ENCODE peak calls at places on chromosomes 2 and 18, in four cellular contexts. R is HT1080; T is activated CD4-positive, alpha-beta T cell treated with anti-CD3 and anti-CD28 coated beads, Interleukin-2, amount 50 U/mL, for 48 hours; G is AG04450. M is an unnamed sample.

GRCh38 chr2:197674546-197674945 is 841 bp downstream of the RFTN2 start:
- DNase-seq in R (no peak), T (no peak), G (no peak), M (no peak)

GRCh38 chr2:212854116-212854515 is 297.3 kb downstream of the IKZF2 start:
- DNase-seq in R (no peak), T (no peak), G (no peak), M (no peak)

GRCh38 chr18:78069784-78070664 is 820.4 kb downstream of the GALR1 start:
- DNase-seq in R (no peak), T (no peak), G (no peak), M (no peak)

GRCh38 chr2:58875462-58875861 is 634.3 kb upstream of the FANCL start:
- DNase-seq in R (no peak), T (no peak), G (no peak), M (no peak)

GRCh38 chr18:111292-112014 is 46.9 kb upstream of the USP14 start:
- DNase-seq in R (peak), T (peak), G (no peak), M (peak)

GRCh38 chr18:43563780-43564179 is 286.5 kb upstream of the SYT4 start:
- DNase-seq in R (peak), T (no peak), G (no peak), M (no peak)

GRCh38 chr2:105454801-105455485 is 56.1 kb upstream of the FHL2 start:
- DNase-seq in R (peak), T (no peak), G (no peak), M (no peak)

GRCh38 chr18:48547456-48548403 is 8.9 kb downstream of the CTIF start:
- DNase-seq in R (peak), T (no peak), G (no peak), M (no peak)

GRCh38 chr2:219041252-219041651 is at the start of gene CFAP65:
- DNase-seq in R (peak), T (peak), G (peak), M (no peak)

GRCh38 chr2:233267516-233268245 is 16.2 kb downstream of the ATG16L1 start:
- DNase-seq in R (no peak), T (peak), G (no peak), M (peak)

GRCh38 chr2:133755515-133756311 is 187.4 kb upstream of the NCKAP5 start:
- DNase-seq in R (peak), T (no peak), G (peak), M (no peak)

GRCh38 chr2:189164732-189165131 is 14.8 kb downstream of the COL5A2 start:
- DNase-seq in R (no peak), T (no peak), G (no peak), M (no peak)

GRCh38 chr2:50514881-50515280 is 517.1 kb downstream of the NRXN1 start:
- DNase-seq in R (no peak), T (no peak), G (no peak), M (no peak)

GRCh38 chr18:21722687-21723086 is 17.9 kb upstream of the MIB1 start:
- DNase-seq in R (no peak), T (no peak), G (no peak), M (no peak)

GRCh38 chr18:51076503-51076902 is 46.5 kb downstream of the SMAD4 start:
- DNase-seq in R (no peak), T (no peak), G (no peak), M (no peak)

GRCh38 chr2:65583061-65583460 is 150.7 kb upstream of the SPRED2 start:
- DNase-seq in R (no peak), T (no peak), G (no peak), M (no peak)

GRCh38 chr2:216849987-216850386 is 9.9 kb downstream of the TNP1 start:
- DNase-seq in R (peak), T (no peak), G (no peak), M (no peak)

GRCh38 chr2:80040226-80040625 is 264.3 kb downstream of the LRRTM1 start:
- DNase-seq in R (no peak), T (no peak), G (no peak), M (no peak)

GRCh38 chr2:151374426-151374825 is 17.0 kb downstream of the TNFAIP6 start:
- DNase-seq in R (peak), T (no peak), G (peak), M (no peak)

GRCh38 chr2:121155502-121156056 is 129.4 kb downstream of the TFCP2L1 start:
- DNase-seq in R (no peak), T (no peak), G (no peak), M (no peak)

GRCh38 chr2:207683879-207684627 is 27.4 kb upstream of the CCNYL1 start:
- DNase-seq in R (peak), T (no peak), G (no peak), M (no peak)

GRCh38 chr18:9838144-9838877 is 47.5 kb upstream of the TXNDC2 start:
- DNase-seq in R (no peak), T (no peak), G (no peak), M (no peak)

GRCh38 chr18:38579764-38580163 is 1014.2 kb upstream of the CELF4 start:
- DNase-seq in R (no peak), T (no peak), G (no peak), M (no peak)

GRCh38 chr2:39620067-39620466 is 45.6 kb upstream of the TMEM178A start:
- DNase-seq in R (peak), T (peak), G (peak), M (no peak)

GRCh38 chr2:162091325-162092007 is 17.5 kb upstream of the DPP4 start:
- DNase-seq in R (peak), T (no peak), G (no peak), M (no peak)

M was measured in stimulated activated naive B cell treated with anti-CD40 and anti-IgM and Interleukin-4, amounts not matched to agents 10 μg/mL and 1 μg/mL and 100 μg/mL, for 72 hours.